ENCODE peak calls at places on chromosomes 1 and 21, in four cellular contexts. One of them, this sample, is unnamed.

GRCh38 chr1:203185585-203185984 is 919 bp downstream of the CHI3L1 start:
- DNase-seq in activated T-cell treated with anti-CD3 and anti-CD28 coated beads for 24 hours: no peak
- DNase-seq in IMR-90: no peak
- DNase-seq in fibroblast of villous mesenchyme: no peak
- DNase-seq in this sample: no peak

GRCh38 chr1:53981220-53981619 is 35.1 kb downstream of the LRRC42 start:
- DNase-seq in fibroblast of villous mesenchyme: peak; percentile 90
- DNase-seq in IMR-90: no peak
- DNase-seq in activated T-cell treated with anti-CD3 and anti-CD28 coated beads for 24 hours: no peak
- DNase-seq in this sample: no peak

GRCh38 chr21:32978346-32979270 is 47.1 kb upstream of the OLIG2 start:
- DNase-seq in IMR-90: no peak
- DNase-seq in fibroblast of villous mesenchyme: no peak
- DNase-seq in activated T-cell treated with anti-CD3 and anti-CD28 coated beads for 24 hours: no peak
- DNase-seq in this sample: no peak

GRCh38 chr1:59412705-59413326 is 115.9 kb downstream of the FGGY start:
- DNase-seq in fibroblast of villous mesenchyme: no peak
- DNase-seq in activated T-cell treated with anti-CD3 and anti-CD28 coated beads for 24 hours: no peak
- DNase-seq in IMR-90: no peak
- DNase-seq in this sample: no peak

GRCh38 chr21:32426592-32427051 is 14.1 kb downstream of the EVA1C start:
- DNase-seq in fibroblast of villous mesenchyme: peak; percentile 62
- DNase-seq in IMR-90: peak; percentile 43
- DNase-seq in activated T-cell treated with anti-CD3 and anti-CD28 coated beads for 24 hours: no peak
- DNase-seq in this sample: peak; percentile 40

GRCh38 chr1:50488403-50488802 is 65.2 kb upstream of the DMRTA2 start:
- DNase-seq in IMR-90: peak; percentile 49
- DNase-seq in fibroblast of villous mesenchyme: peak; percentile 23
- DNase-seq in activated T-cell treated with anti-CD3 and anti-CD28 coated beads for 24 hours: no peak
- DNase-seq in this sample: no peak

GRCh38 chr1:219385786-219386427 is 212.2 kb downstream of the LYPLAL1 start:
- DNase-seq in activated T-cell treated with anti-CD3 and anti-CD28 coated beads for 24 hours: no peak
- DNase-seq in IMR-90: peak; percentile 71
- DNase-seq in fibroblast of villous mesenchyme: peak; percentile 56
- DNase-seq in this sample: peak; percentile 69

GRCh38 chr1:66533804-66534745 is at the start of gene SGIP1:
- DNase-seq in fibroblast of villous mesenchyme: peak; percentile 85
- DNase-seq in IMR-90: peak; percentile 88
- DNase-seq in activated T-cell treated with anti-CD3 and anti-CD28 coated beads for 24 hours: no peak
- DNase-seq in this sample: peak; percentile 81

GRCh38 chr1:115159958-115160357 is 70.7 kb upstream of the TSPAN2 start:
- DNase-seq in fibroblast of villous mesenchyme: no peak
- DNase-seq in activated T-cell treated with anti-CD3 and anti-CD28 coated beads for 24 hours: no peak
- DNase-seq in IMR-90: no peak
- DNase-seq in this sample: no peak

GRCh38 chr21:42781981-42782722 is 97.2 kb downstream of the WDR4 start:
- DNase-seq in IMR-90: no peak
- DNase-seq in fibroblast of villous mesenchyme: no peak
- DNase-seq in activated T-cell treated with anti-CD3 and anti-CD28 coated beads for 24 hours: no peak
- DNase-seq in this sample: no peak

GRCh38 chr1:10969267-10969970 is 43.0 kb upstream of the TARDBP start:
- DNase-seq in IMR-90: no peak
- DNase-seq in fibroblast of villous mesenchyme: no peak
- DNase-seq in activated T-cell treated with anti-CD3 and anti-CD28 coated beads for 24 hours: no peak
- DNase-seq in this sample: no peak

GRCh38 chr1:24157921-24158481 is 15.1 kb upstream of the IL22RA1 start:
- DNase-seq in fibroblast of villous mesenchyme: no peak
- DNase-seq in IMR-90: no peak
- DNase-seq in activated T-cell treated with anti-CD3 and anti-CD28 coated beads for 24 hours: no peak
- DNase-seq in this sample: peak; percentile 18

GRCh38 chr1:227316941-227317540 is 1.3 kb downstream of the CDC42BPA start:
- DNase-seq in IMR-90: peak; percentile 31
- DNase-seq in activated T-cell treated with anti-CD3 and anti-CD28 coated beads for 24 hours: no peak
- DNase-seq in fibroblast of villous mesenchyme: peak; percentile 47
- DNase-seq in this sample: peak; percentile 48

GRCh38 chr1:197776348-197777082 is 1.2 kb upstream of the DENND1B start:
- DNase-seq in fibroblast of villous mesenchyme: peak; percentile 51
- DNase-seq in activated T-cell treated with anti-CD3 and anti-CD28 coated beads for 24 hours: peak; percentile 35
- DNase-seq in IMR-90: peak; percentile 93
- DNase-seq in this sample: peak; percentile 84

GRCh38 chr1:232600430-232601258 is 29.3 kb downstream of the SIPA1L2 start:
- DNase-seq in fibroblast of villous mesenchyme: no peak
- DNase-seq in IMR-90: peak; percentile 58
- DNase-seq in activated T-cell treated with anti-CD3 and anti-CD28 coated beads for 24 hours: no peak
- DNase-seq in this sample: peak; percentile 11

GRCh38 chr1:182389619-182390047 is 2.0 kb downstream of the GLUL start:
- DNase-seq in activated T-cell treated with anti-CD3 and anti-CD28 coated beads for 24 hours: no peak
- DNase-seq in IMR-90: no peak
- DNase-seq in fibroblast of villous mesenchyme: no peak
- DNase-seq in this sample: no peak

GRCh38 chr21:44458971-44459711 is 3.8 kb downstream of the LRRC3 start:
- DNase-seq in activated T-cell treated with anti-CD3 and anti-CD28 coated beads for 24 hours: no peak
- DNase-seq in IMR-90: no peak
- DNase-seq in fibroblast of villous mesenchyme: no peak
- DNase-seq in this sample: no peak

GRCh38 chr1:94962745-94963265 is 35.9 kb upstream of the CNN3 start:
- DNase-seq in activated T-cell treated with anti-CD3 and anti-CD28 coated beads for 24 hours: peak; percentile 5
- DNase-seq in IMR-90: peak; percentile 49
- DNase-seq in fibroblast of villous mesenchyme: peak; percentile 97
- DNase-seq in this sample: peak; percentile 63

GRCh38 chr1:94000531-94001282 is 91.5 kb upstream of the GCLM start:
- DNase-seq in fibroblast of villous mesenchyme: no peak
- DNase-seq in activated T-cell treated with anti-CD3 and anti-CD28 coated beads for 24 hours: no peak
- DNase-seq in IMR-90: no peak
- DNase-seq in this sample: no peak

GRCh38 chr1:76868154-76868882 is 1.0 kb downstream of the ST6GALNAC5 start:
- DNase-seq in fibroblast of villous mesenchyme: peak; percentile 39
- DNase-seq in activated T-cell treated with anti-CD3 and anti-CD28 coated beads for 24 hours: no peak
- DNase-seq in IMR-90: peak; percentile 29
- DNase-seq in this sample: peak; percentile 69

GRCh38 chr1:8381618-8382017 is 63.7 kb downstream of the SLC45A1 start:
- DNase-seq in activated T-cell treated with anti-CD3 and anti-CD28 coated beads for 24 hours: no peak
- DNase-seq in fibroblast of villous mesenchyme: peak; percentile 75
- DNase-seq in IMR-90: no peak
- DNase-seq in this sample: no peak

GRCh38 chr21:27536319-27536718 is 569.4 kb upstream of the ADAMTS5 start:
- DNase-seq in activated T-cell treated with anti-CD3 and anti-CD28 coated beads for 24 hours: no peak
- DNase-seq in IMR-90: peak; percentile 75
- DNase-seq in fibroblast of villous mesenchyme: peak; percentile 31
- DNase-seq in this sample: peak; percentile 39

GRCh38 chr1:24905979-24906720 is 23.9 kb downstream of the RUNX3 start:
- DNase-seq in IMR-90: no peak
- DNase-seq in activated T-cell treated with anti-CD3 and anti-CD28 coated beads for 24 hours: no peak
- DNase-seq in fibroblast of villous mesenchyme: no peak
- DNase-seq in this sample: no peak

GRCh38 chr1:25504706-25505560 is 38.5 kb upstream of the LDLRAP1 start:
- DNase-seq in fibroblast of villous mesenchyme: peak; percentile 60
- DNase-seq in IMR-90: peak; percentile 39
- DNase-seq in activated T-cell treated with anti-CD3 and anti-CD28 coated beads for 24 hours: no peak
- DNase-seq in this sample: no peak

GRCh38 chr1:96978867-96979266 is 257.3 kb downstream of the PTBP2 start:
- DNase-seq in fibroblast of villous mesenchyme: no peak
- DNase-seq in activated T-cell treated with anti-CD3 and anti-CD28 coated beads for 24 hours: no peak
- DNase-seq in IMR-90: no peak
- DNase-seq in this sample: no peak

GRCh38 chr1:212488436-212489283 is 55.9 kb downstream of the NENF start:
- DNase-seq in fibroblast of villous mesenchyme: peak; percentile 88
- DNase-seq in activated T-cell treated with anti-CD3 and anti-CD28 coated beads for 24 hours: no peak
- DNase-seq in IMR-90: peak; percentile 97
- DNase-seq in this sample: peak; percentile 36

GRCh38 chr1:63322248-63322943 is at the start of gene FOXD3:
- DNase-seq in activated T-cell treated with anti-CD3 and anti-CD28 coated beads for 24 hours: no peak
- DNase-seq in IMR-90: peak; percentile 37
- DNase-seq in fibroblast of villous mesenchyme: peak; percentile 49
- DNase-seq in this sample: peak; percentile 56

GRCh38 chr1:20250346-20250989 is 40.2 kb upstream of the VWA5B1 start:
- DNase-seq in IMR-90: peak; percentile 22
- DNase-seq in activated T-cell treated with anti-CD3 and anti-CD28 coated beads for 24 hours: no peak
- DNase-seq in fibroblast of villous mesenchyme: peak; percentile 4
- DNase-seq in this sample: no peak

GRCh38 chr1:2337081-2337480 is 54.3 kb downstream of the MORN1 start:
- DNase-seq in fibroblast of villous mesenchyme: no peak
- DNase-seq in IMR-90: no peak
- DNase-seq in activated T-cell treated with anti-CD3 and anti-CD28 coated beads for 24 hours: no peak
- DNase-seq in this sample: no peak

GRCh38 chr1:52911541-52911940 is 10.0 kb downstream of the ECHDC2 start:
- DNase-seq in activated T-cell treated with anti-CD3 and anti-CD28 coated beads for 24 hours: no peak
- DNase-seq in IMR-90: no peak
- DNase-seq in fibroblast of villous mesenchyme: no peak
- DNase-seq in this sample: no peak

GRCh38 chr1:36420836-36421317 is 23.2 kb upstream of the LSM10 start:
- DNase-seq in IMR-90: peak; percentile 82
- DNase-seq in fibroblast of villous mesenchyme: peak; percentile 84
- DNase-seq in activated T-cell treated with anti-CD3 and anti-CD28 coated beads for 24 hours: peak; percentile 83
- DNase-seq in this sample: peak; percentile 84

GRCh38 chr1:33346921-33347649 is 26.2 kb upstream of the A3GALT2 start:
- DNase-seq in IMR-90: peak; percentile 94
- DNase-seq in activated T-cell treated with anti-CD3 and anti-CD28 coated beads for 24 hours: no peak
- DNase-seq in fibroblast of villous mesenchyme: peak; percentile 97
- DNase-seq in this sample: peak; percentile 98

GRCh38 chr1:184409011-184409410 is 22.2 kb downstream of the C1orf21 start:
- DNase-seq in activated T-cell treated with anti-CD3 and anti-CD28 coated beads for 24 hours: no peak
- DNase-seq in fibroblast of villous mesenchyme: no peak
- DNase-seq in IMR-90: peak; percentile 45
- DNase-seq in this sample: peak; percentile 44

GRCh38 chr1:242057745-242058115 is 58.8 kb upstream of the MAP1LC3C start:
- DNase-seq in activated T-cell treated with anti-CD3 and anti-CD28 coated beads for 24 hours: no peak
- DNase-seq in fibroblast of villous mesenchyme: no peak
- DNase-seq in IMR-90: no peak
- DNase-seq in this sample: no peak

GRCh38 chr1:152539901-152540300 is 25.6 kb downstream of the CRCT1 start:
- DNase-seq in IMR-90: no peak
- DNase-seq in activated T-cell treated with anti-CD3 and anti-CD28 coated beads for 24 hours: no peak
- DNase-seq in fibroblast of villous mesenchyme: no peak
- DNase-seq in this sample: no peak

GRCh38 chr1:151831605-151832004 is at the start of gene RORC:
- DNase-seq in IMR-90: no peak
- DNase-seq in activated T-cell treated with anti-CD3 and anti-CD28 coated beads for 24 hours: no peak
- DNase-seq in fibroblast of villous mesenchyme: no peak
- DNase-seq in this sample: no peak

This sample was measured in EL.